ENCODE peak calls at places on chromosomes 6 and 20, in six cellular contexts. U, I, B, A, Y and K are unnamed samples.

GRCh38 chr6:3061501-3061941 is 6.8 kb upstream of the RIPK1 start:
- DNase-seq in I (peak; percentile 4), Y (no peak), B (peak; percentile 58), A (no peak), U (no peak), K (peak; percentile 98)

GRCh38 chr6:109456283-109456583 is 661 bp upstream of the MICAL1 start:
- DNase-seq in A (no peak), I (peak; percentile 55), U (no peak), B (no peak), Y (no peak), K (no peak)

GRCh38 chr6:113401231-113401630 is 455.9 kb upstream of the MARCKS start:
- DNase-seq in I (no peak), B (no peak), Y (no peak), A (no peak), U (no peak), K (no peak)

GRCh38 chr6:110366241-110366640 is 8.1 kb upstream of the METTL24 start:
- DNase-seq in A (no peak), I (no peak), U (no peak), Y (no peak), B (no peak), K (no peak)

GRCh38 chr6:40852667-40853383 is 186.2 kb downstream of the UNC5CL start:
- DNase-seq in Y (no peak), I (no peak), A (no peak), U (no peak), B (no peak), K (no peak)

GRCh38 chr20:20439602-20440001 is 71.7 kb downstream of the INSM1 start:
- DNase-seq in B (no peak), Y (no peak), A (no peak), I (no peak), U (no peak), K (no peak)

GRCh38 chr20:31596831-31597482 is 8.1 kb upstream of the ID1 start:
- DNase-seq in U (no peak), Y (no peak), I (no peak), B (no peak), A (no peak), K (no peak)

GRCh38 chr20:2652724-2653510 is 485 bp downstream of the NOP56 start:
- DNase-seq in A (peak; percentile 27), U (peak; percentile 34), B (no peak), Y (peak; percentile 40), I (peak; percentile 59), K (no peak)

GRCh38 chr6:112522600-112522999 is 175.5 kb downstream of the RFPL4B start:
- DNase-seq in I (no peak), U (no peak), Y (no peak), B (no peak), A (no peak), K (no peak)

GRCh38 chr6:24448396-24448795 is 41.0 kb downstream of the GPLD1 start:
- DNase-seq in A (no peak), B (no peak), Y (no peak), I (no peak), U (no peak), K (no peak)

GRCh38 chr6:7236312-7237209 is 76.4 kb downstream of the SSR1 start:
- DNase-seq in A (no peak), Y (no peak), U (no peak), I (peak; percentile 53), B (peak; percentile 80), K (peak; percentile 68)

GRCh38 chr6:51505451-51505850 is 582.0 kb downstream of the PKHD1 start:
- DNase-seq in Y (no peak), A (no peak), B (no peak), U (no peak), I (no peak), K (peak; percentile 67)

GRCh38 chr20:47455133-47456040 is 46.3 kb upstream of the NCOA3 start:
- DNase-seq in Y (no peak), U (no peak), A (no peak), B (no peak), I (no peak), K (no peak)

GRCh38 chr6:168107191-168107940 is 28.4 kb upstream of the FRMD1 start:
- DNase-seq in U (peak; percentile 19), B (no peak), Y (no peak), A (no peak), I (no peak), K (no peak)

GRCh38 chr6:120735641-120736040 is 598.6 kb downstream of the TBC1D32 start:
- DNase-seq in B (peak; percentile 17), Y (no peak), A (no peak), I (no peak), U (no peak), K (peak; percentile 58)

GRCh38 chr6:39348740-39349139 is 26.2 kb upstream of the KCNK16 start:
- DNase-seq in U (no peak), A (no peak), B (no peak), Y (no peak), I (no peak), K (no peak)

GRCh38 chr20:40050596-40050995 is 638.4 kb downstream of the MAFB start:
- DNase-seq in I (no peak), A (no peak), Y (no peak), B (no peak), U (no peak), K (peak; percentile 38)

GRCh38 chr20:15162061-15162740 is 824.8 kb upstream of the FLRT3 start:
- DNase-seq in B (no peak), Y (no peak), A (no peak), I (no peak), U (no peak), K (no peak)

GRCh38 chr20:1396264-1396663 is 3.4 kb upstream of the FKBP1A start:
- DNase-seq in Y (no peak), U (no peak), A (no peak), I (no peak), B (no peak), K (no peak)

DNA sequence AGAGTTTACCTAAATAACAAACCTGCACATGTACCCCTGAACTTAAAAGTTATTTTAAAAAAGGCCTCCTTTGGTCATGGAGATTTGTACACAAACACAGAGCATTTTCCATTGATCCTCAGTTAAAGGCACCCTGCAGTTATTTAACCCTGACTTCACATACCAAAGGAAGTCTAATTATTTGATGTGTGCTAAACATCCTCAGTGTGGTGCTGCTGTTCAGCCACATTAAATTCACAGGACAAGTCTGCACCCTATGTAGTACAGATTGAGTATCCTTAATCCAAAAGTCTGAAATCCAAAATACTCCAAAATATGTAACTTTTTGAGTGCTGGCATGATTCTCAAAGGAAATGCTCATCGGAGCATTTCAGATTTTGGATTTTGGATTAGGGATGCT is 21.4 kb downstream of the KCNQ5 start:
- DNase-seq in B (no peak), Y (no peak), A (no peak), I (no peak), U (no peak), K (no peak)
- TF ChIP-seq CTCF in B (no peak), Y (no peak), A (no peak), I (no peak), U (no peak), K (peak; percentile 41)

DNA sequence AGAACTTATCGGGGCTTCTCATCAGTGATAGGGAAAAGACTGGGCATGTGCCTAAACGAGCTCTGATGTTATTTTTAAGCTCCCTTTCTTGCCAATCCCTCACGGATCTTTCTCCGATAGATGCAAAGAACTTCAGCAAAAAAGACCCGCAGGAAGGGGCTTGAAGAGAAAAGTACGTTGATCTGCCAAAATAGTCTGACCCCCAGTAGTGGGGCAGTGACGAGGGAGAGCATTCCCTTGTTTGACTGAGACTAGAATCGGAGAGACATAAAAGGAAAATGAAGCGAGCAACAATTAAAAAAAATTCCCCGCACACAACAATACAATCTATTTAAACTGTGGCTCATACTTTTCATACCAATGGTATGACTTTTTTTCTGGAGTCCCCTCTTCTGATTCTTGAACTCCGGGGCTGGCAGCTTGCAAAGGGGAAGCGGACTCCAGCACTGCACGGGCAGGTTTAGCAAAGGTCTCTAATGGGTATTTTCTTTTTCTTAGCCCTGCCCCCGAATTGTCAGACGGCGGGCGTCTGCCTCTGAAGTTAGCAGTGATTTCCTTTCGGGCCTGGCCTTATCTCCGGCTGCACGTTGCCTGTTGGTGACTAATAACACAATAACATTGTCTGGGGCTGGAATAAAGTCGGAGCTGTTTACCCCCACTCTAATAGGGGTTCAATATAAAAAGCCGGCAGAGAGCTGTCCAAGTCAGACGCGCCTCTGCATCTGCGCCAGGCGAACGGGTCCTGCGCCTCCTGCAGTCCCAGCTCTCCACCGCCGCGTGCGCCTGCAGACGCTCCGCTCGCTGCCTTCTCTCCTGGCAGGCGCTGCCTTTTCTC is at the start of gene EDN1:
- DNase-seq in U (peak; percentile 67), A (peak; percentile 34), I (peak; percentile 83), B (peak; percentile 76), Y (peak; percentile 77), K (peak; percentile 93)
- TF ChIP-seq CTCF in U (peak; percentile 70), A (no peak), I (peak; percentile 52), B (peak; percentile 47), Y (peak; percentile 57), K (peak; percentile 58)

GRCh38 chr6:47634210-47635047 is 64.0 kb upstream of the ADGRF4 start:
- DNase-seq in Y (no peak), U (no peak), A (no peak), B (no peak), I (peak; percentile 79), K (no peak)
- TF ChIP-seq CTCF in Y (no peak), U (no peak), A (no peak), B (no peak), I (no peak), K (no peak)

GRCh38 chr6:139115980-139116758 is 18.7 kb upstream of the HECA start:
- DNase-seq in Y (no peak), I (no peak), A (no peak), B (no peak), U (no peak), K (no peak)

GRCh38 chr6:139112561-139112960 is 22.3 kb upstream of the HECA start:
- DNase-seq in B (peak; percentile 4), Y (no peak), I (no peak), A (no peak), U (no peak), K (peak; percentile 48)

GRCh38 chr6:139119553-139119952 is 15.3 kb upstream of the HECA start:
- DNase-seq in I (no peak), B (no peak), U (no peak), A (no peak), Y (no peak), K (no peak)

GRCh38 chr6:139114741-139115140 is 20.1 kb upstream of the HECA start:
- DNase-seq in Y (no peak), B (no peak), I (no peak), U (no peak), A (no peak), K (no peak)

DNA sequence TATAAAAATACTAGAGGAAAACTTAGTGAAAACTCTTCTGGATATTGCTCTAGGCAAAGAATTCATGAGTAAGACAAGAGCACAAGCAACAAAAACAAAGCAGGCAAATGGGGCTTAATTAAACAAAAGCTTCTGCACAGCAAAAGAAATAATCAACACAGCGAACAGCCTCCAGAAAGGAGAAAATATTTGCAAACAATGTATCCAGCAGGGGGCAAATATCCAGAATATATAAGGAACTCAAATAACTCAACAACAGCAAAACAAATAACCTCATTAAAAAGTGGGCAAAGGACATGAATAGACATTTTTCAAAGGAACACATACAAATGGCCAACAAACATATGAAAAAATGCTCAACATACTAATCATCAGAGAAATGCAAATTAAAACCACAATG is 17.1 kb upstream of the HECA start:
- DNase-seq in A (no peak), I (no peak), B (no peak), Y (no peak), U (no peak), K (no peak)
- TF ChIP-seq CTCF in A (no peak), I (no peak), B (no peak), Y (no peak), U (no peak), K (peak; percentile 44)

GRCh38 chr6:132728616-132729015 is 14.8 kb upstream of the VNN1 start:
- DNase-seq in A (no peak), B (no peak), I (no peak), Y (no peak), U (no peak), K (no peak)
- TF ChIP-seq CTCF in A (peak; percentile 15), B (no peak), I (no peak), Y (no peak), U (no peak), K (no peak)